ENCODE peak calls at places on chromosomes 13 and 19, in ten cellular contexts. One of them, this sample, is unnamed.

GRCh38 chr19:27889156-27889555 is 1323.8 kb downstream of the UQCRFS1 start:
- DNase-seq in thoracic aorta: no peak
- DNase-seq in stomach: no peak
- DNase-seq in HFFc6: no peak
- DNase-seq in uterus: no peak
- DNase-seq in IMR-90: no peak
- DNase-seq in lower leg skin: no peak
- DNase-seq in HL-60: no peak
- DNase-seq in dorsolateral prefrontal cortex: no peak
- DNase-seq in psoas muscle: no peak
- DNase-seq in this sample: no peak

GRCh38 chr13:39415403-39415802 is 187.6 kb downstream of the LHFPL6 start:
- DNase-seq in dorsolateral prefrontal cortex: peak; percentile 60
- DNase-seq in IMR-90: peak; percentile 43
- DNase-seq in psoas muscle: peak; percentile 41
- DNase-seq in thoracic aorta: no peak
- DNase-seq in HFFc6: peak; percentile 55
- DNase-seq in stomach: no peak
- DNase-seq in HL-60: peak; percentile 30
- DNase-seq in uterus: peak; percentile 39
- DNase-seq in lower leg skin: no peak
- DNase-seq in this sample: no peak

GRCh38 chr13:109743706-109744453 is 42.5 kb downstream of the IRS2 start:
- DNase-seq in lower leg skin: no peak
- DNase-seq in psoas muscle: no peak
- DNase-seq in uterus: peak; percentile 24
- DNase-seq in dorsolateral prefrontal cortex: no peak
- DNase-seq in thoracic aorta: no peak
- DNase-seq in HFFc6: peak; percentile 49
- DNase-seq in IMR-90: peak; percentile 78
- DNase-seq in stomach: no peak
- DNase-seq in HL-60: no peak
- DNase-seq in this sample: no peak

GRCh38 chr13:26228080-26228479 is 6.0 kb upstream of the RNF6 start:
- DNase-seq in IMR-90: no peak
- DNase-seq in uterus: no peak
- DNase-seq in dorsolateral prefrontal cortex: no peak
- DNase-seq in psoas muscle: no peak
- DNase-seq in HL-60: no peak
- DNase-seq in thoracic aorta: no peak
- DNase-seq in lower leg skin: no peak
- DNase-seq in HFFc6: no peak
- DNase-seq in stomach: no peak
- DNase-seq in this sample: no peak

GRCh38 chr19:6078068-6078467 is 32.2 kb downstream of the RFX2 start:
- DNase-seq in uterus: no peak
- DNase-seq in HFFc6: no peak
- DNase-seq in psoas muscle: no peak
- DNase-seq in dorsolateral prefrontal cortex: no peak
- DNase-seq in stomach: no peak
- DNase-seq in IMR-90: no peak
- DNase-seq in HL-60: no peak
- DNase-seq in thoracic aorta: no peak
- DNase-seq in lower leg skin: no peak
- DNase-seq in this sample: no peak

GRCh38 chr13:27765650-27766049 is 26.6 kb upstream of the GSX1 start:
- DNase-seq in HL-60: no peak
- DNase-seq in HFFc6: no peak
- DNase-seq in dorsolateral prefrontal cortex: no peak
- DNase-seq in uterus: no peak
- DNase-seq in psoas muscle: no peak
- DNase-seq in thoracic aorta: no peak
- DNase-seq in lower leg skin: no peak
- DNase-seq in stomach: no peak
- DNase-seq in IMR-90: no peak
- DNase-seq in this sample: no peak

GRCh38 chr13:32261567-32261966 is 53.6 kb downstream of the ZAR1L start:
- DNase-seq in HL-60: no peak
- DNase-seq in IMR-90: peak; percentile 92
- DNase-seq in stomach: peak; percentile 41
- DNase-seq in uterus: peak; percentile 88
- DNase-seq in lower leg skin: peak; percentile 52
- DNase-seq in HFFc6: peak; percentile 80
- DNase-seq in psoas muscle: peak; percentile 58
- DNase-seq in thoracic aorta: peak; percentile 62
- DNase-seq in dorsolateral prefrontal cortex: peak; percentile 46
- DNase-seq in this sample: no peak

GRCh38 chr19:13056052-13056660 is 46.5 kb downstream of the LYL1 start:
- DNase-seq in stomach: peak; percentile 52
- DNase-seq in HL-60: no peak
- DNase-seq in dorsolateral prefrontal cortex: no peak
- DNase-seq in lower leg skin: peak; percentile 79
- DNase-seq in HFFc6: peak; percentile 67
- DNase-seq in thoracic aorta: no peak
- DNase-seq in psoas muscle: no peak
- DNase-seq in IMR-90: peak; percentile 71
- DNase-seq in uterus: peak; percentile 79
- DNase-seq in this sample: no peak

GRCh38 chr13:69618393-69618792 is 489.2 kb upstream of the ATXN8OS start:
- DNase-seq in HFFc6: no peak
- DNase-seq in psoas muscle: no peak
- DNase-seq in uterus: no peak
- DNase-seq in dorsolateral prefrontal cortex: no peak
- DNase-seq in thoracic aorta: no peak
- DNase-seq in IMR-90: no peak
- DNase-seq in stomach: no peak
- DNase-seq in lower leg skin: no peak
- DNase-seq in HL-60: no peak
- DNase-seq in this sample: no peak

GRCh38 chr13:85666356-85666755 is 132.9 kb downstream of the SLITRK6 start:
- DNase-seq in dorsolateral prefrontal cortex: no peak
- DNase-seq in thoracic aorta: no peak
- DNase-seq in psoas muscle: no peak
- DNase-seq in HFFc6: no peak
- DNase-seq in lower leg skin: no peak
- DNase-seq in HL-60: no peak
- DNase-seq in stomach: no peak
- DNase-seq in IMR-90: no peak
- DNase-seq in uterus: no peak
- DNase-seq in this sample: no peak

DNA sequence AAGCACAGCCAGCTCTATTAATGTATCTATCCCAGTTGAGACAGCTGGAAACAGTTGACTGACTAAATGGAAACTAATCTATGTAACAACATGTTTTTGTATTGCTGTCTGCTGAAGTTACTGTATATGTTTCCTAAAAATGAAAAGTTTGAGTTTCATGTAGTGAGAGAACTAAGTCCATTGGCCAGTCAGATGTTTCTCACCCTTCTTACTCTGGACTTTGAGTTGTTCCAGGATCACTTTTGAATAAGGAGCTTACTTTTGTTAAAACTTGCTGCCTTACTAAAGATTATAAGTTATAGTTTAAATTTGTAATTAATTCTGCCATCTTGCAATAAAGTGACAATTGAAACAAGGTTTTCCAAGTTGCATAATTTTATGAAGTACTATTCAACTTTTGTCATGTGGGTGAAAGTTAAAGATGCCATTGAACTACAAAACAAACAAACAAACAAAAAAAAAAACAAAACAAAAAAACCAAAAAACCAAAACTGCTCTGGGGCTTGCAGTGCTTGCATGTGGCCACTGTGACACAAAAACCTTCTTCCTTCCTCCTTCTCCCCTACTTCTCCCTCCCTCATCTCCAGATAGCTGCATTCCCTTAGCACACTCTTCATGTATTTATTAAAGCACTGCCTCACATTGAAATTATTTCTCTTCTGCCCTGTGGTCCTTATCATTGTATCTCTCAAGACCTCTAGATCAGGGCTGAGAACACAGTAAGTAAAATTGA is 15.3 kb downstream of the WDFY2 start:
- DNase-seq in uterus: no peak
- DNase-seq in lower leg skin: no peak
- DNase-seq in HL-60: peak; percentile 45
- DNase-seq in psoas muscle: no peak
- DNase-seq in HFFc6: no peak
- DNase-seq in IMR-90: no peak
- DNase-seq in thoracic aorta: no peak
- DNase-seq in dorsolateral prefrontal cortex: no peak
- DNase-seq in stomach: no peak
- DNase-seq in this sample: no peak
- TF ChIP-seq CTCF in uterus: no peak
- TF ChIP-seq CTCF in lower leg skin: no peak
- TF ChIP-seq CTCF in HL-60: no peak
- TF ChIP-seq CTCF in psoas muscle: no peak
- TF ChIP-seq CTCF in HFFc6: peak; percentile 36
- TF ChIP-seq CTCF in IMR-90: no peak
- TF ChIP-seq CTCF in thoracic aorta: no peak
- TF ChIP-seq CTCF in dorsolateral prefrontal cortex: no peak
- TF ChIP-seq CTCF in stomach: no peak
- TF ChIP-seq CTCF in this sample: no peak

DNA sequence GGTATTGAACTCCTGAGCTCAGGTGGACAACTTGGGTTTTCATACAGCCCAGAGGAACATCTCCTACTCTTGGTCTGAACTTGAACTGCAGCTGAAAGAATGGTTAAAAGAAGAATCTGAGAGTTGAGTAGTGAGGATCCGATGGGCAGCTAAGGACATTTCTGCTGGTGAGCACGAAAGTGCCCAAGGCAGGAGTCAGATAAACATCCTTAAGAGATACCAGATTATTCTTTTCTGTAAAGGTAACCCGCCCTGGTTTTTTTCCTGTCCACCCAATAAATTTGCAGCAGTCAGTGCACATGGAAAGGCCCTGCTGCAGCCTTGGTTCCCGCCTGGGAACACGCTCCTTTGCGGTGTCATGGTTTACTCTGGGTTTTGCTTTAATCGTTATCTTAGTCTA is 78.4 kb upstream of the ARHGEF7 start:
- DNase-seq in stomach: no peak
- DNase-seq in dorsolateral prefrontal cortex: no peak
- DNase-seq in IMR-90: no peak
- DNase-seq in psoas muscle: no peak
- DNase-seq in HL-60: no peak
- DNase-seq in thoracic aorta: no peak
- DNase-seq in lower leg skin: no peak
- DNase-seq in HFFc6: no peak
- DNase-seq in uterus: no peak
- DNase-seq in this sample: no peak
- TF ChIP-seq CTCF in stomach: no peak
- TF ChIP-seq CTCF in dorsolateral prefrontal cortex: no peak
- TF ChIP-seq CTCF in IMR-90: no peak
- TF ChIP-seq CTCF in psoas muscle: no peak
- TF ChIP-seq CTCF in HL-60: no peak
- TF ChIP-seq CTCF in thoracic aorta: no peak
- TF ChIP-seq CTCF in lower leg skin: no peak
- TF ChIP-seq CTCF in HFFc6: no peak
- TF ChIP-seq CTCF in uterus: no peak
- TF ChIP-seq CTCF in this sample: no peak

GRCh38 chr19:35741216-35741541 is 1.1 kb downstream of the IGFLR1 start:
- DNase-seq in thoracic aorta: no peak
- DNase-seq in HFFc6: no peak
- DNase-seq in dorsolateral prefrontal cortex: no peak
- DNase-seq in stomach: no peak
- DNase-seq in IMR-90: no peak
- DNase-seq in uterus: no peak
- DNase-seq in psoas muscle: no peak
- DNase-seq in lower leg skin: no peak
- DNase-seq in HL-60: no peak
- DNase-seq in this sample: no peak

GRCh38 chr19:35739275-35740107 is 2.8 kb downstream of the IGFLR1 start:
- DNase-seq in lower leg skin: no peak
- DNase-seq in thoracic aorta: no peak
- DNase-seq in dorsolateral prefrontal cortex: no peak
- DNase-seq in HFFc6: no peak
- DNase-seq in stomach: no peak
- DNase-seq in psoas muscle: no peak
- DNase-seq in uterus: no peak
- DNase-seq in IMR-90: no peak
- DNase-seq in HL-60: no peak
- DNase-seq in this sample: no peak

GRCh38 chr19:35740108-35740422 is 2.2 kb downstream of the IGFLR1 start:
- DNase-seq in thoracic aorta: no peak
- DNase-seq in uterus: no peak
- DNase-seq in lower leg skin: no peak
- DNase-seq in IMR-90: no peak
- DNase-seq in psoas muscle: no peak
- DNase-seq in dorsolateral prefrontal cortex: no peak
- DNase-seq in stomach: no peak
- DNase-seq in HFFc6: no peak
- DNase-seq in HL-60: no peak
- DNase-seq in this sample: no peak

GRCh38 chr19:35742121-35742724 is at the start of gene IGFLR1:
- DNase-seq in HFFc6: no peak
- DNase-seq in IMR-90: no peak
- DNase-seq in uterus: no peak
- DNase-seq in stomach: peak; percentile 44
- DNase-seq in thoracic aorta: no peak
- DNase-seq in lower leg skin: peak; percentile 47
- DNase-seq in HL-60: peak; percentile 88
- DNase-seq in psoas muscle: no peak
- DNase-seq in dorsolateral prefrontal cortex: no peak
- DNase-seq in this sample: peak; percentile 75

DNA sequence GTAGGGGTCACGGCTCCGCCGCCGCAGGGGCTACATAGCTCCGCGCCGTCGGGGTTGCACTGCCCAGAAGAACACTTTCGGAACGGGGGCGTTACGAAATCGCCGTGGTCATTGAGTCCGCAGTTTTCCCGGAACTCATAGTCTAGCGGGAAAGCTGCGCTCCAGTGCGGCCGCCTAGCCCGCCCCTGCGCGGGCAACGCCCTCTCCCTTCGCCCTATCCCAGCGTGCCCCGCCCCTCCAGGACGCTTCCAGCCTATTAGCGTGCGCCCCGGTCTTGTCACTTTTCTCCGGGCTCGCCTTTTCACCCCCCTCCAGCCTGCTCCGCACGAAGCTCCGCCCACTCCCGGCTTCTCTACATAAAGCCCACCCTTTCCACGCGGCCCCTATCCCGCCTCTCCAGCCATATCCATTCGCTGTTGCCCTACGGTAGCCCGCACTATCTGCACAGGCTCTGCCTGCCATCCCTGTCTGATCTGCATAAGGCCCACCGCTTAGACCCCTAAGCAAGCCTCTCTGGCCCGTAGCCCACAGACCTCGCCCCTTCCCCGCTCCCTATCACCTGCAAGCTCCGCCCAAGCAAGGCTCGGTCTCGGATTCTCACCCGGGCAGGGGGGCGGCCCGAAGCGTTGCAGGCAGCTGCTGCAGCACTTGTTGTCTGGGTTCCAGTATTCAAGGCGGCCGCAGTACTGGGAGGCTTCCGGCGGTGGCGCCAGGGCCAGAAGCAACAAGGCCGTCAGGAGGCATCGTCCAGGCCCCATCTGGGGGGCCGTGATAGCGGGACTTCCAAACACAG is 1.6 kb downstream of the IGFLR1 start:
- DNase-seq in psoas muscle: peak; percentile 99
- DNase-seq in dorsolateral prefrontal cortex: peak; percentile 99
- DNase-seq in HFFc6: peak; percentile 94
- DNase-seq in IMR-90: peak; percentile 93
- DNase-seq in lower leg skin: peak; percentile 97
- DNase-seq in stomach: peak; percentile 98
- DNase-seq in thoracic aorta: peak; percentile 96
- DNase-seq in uterus: peak; percentile 98
- DNase-seq in HL-60: peak; percentile 98
- DNase-seq in this sample: peak; percentile 94
- TF ChIP-seq CTCF in psoas muscle: no peak
- TF ChIP-seq CTCF in dorsolateral prefrontal cortex: peak; percentile 22
- TF ChIP-seq CTCF in HFFc6: peak; percentile 42
- TF ChIP-seq CTCF in IMR-90: peak; percentile 24
- TF ChIP-seq CTCF in lower leg skin: no peak
- TF ChIP-seq CTCF in stomach: no peak
- TF ChIP-seq CTCF in thoracic aorta: peak; percentile 21
- TF ChIP-seq CTCF in uterus: no peak
- TF ChIP-seq CTCF in HL-60: peak; percentile 4
- TF ChIP-seq CTCF in this sample: peak; percentile 40

GRCh38 chr13:104571161-104571889 is 1505.1 kb upstream of the SLC10A2 start:
- DNase-seq in uterus: peak; percentile 39
- DNase-seq in HFFc6: peak; percentile 54
- DNase-seq in IMR-90: peak; percentile 82
- DNase-seq in psoas muscle: peak; percentile 28
- DNase-seq in thoracic aorta: peak; percentile 57
- DNase-seq in lower leg skin: peak; percentile 86
- DNase-seq in dorsolateral prefrontal cortex: peak; percentile 81
- DNase-seq in stomach: peak; percentile 55
- DNase-seq in HL-60: peak; percentile 70
- DNase-seq in this sample: no peak
- TF ChIP-seq CTCF in uterus: peak; percentile 62
- TF ChIP-seq CTCF in HFFc6: peak; percentile 76
- TF ChIP-seq CTCF in IMR-90: peak; percentile 73
- TF ChIP-seq CTCF in psoas muscle: peak; percentile 65
- TF ChIP-seq CTCF in thoracic aorta: peak; percentile 68
- TF ChIP-seq CTCF in lower leg skin: no peak
- TF ChIP-seq CTCF in dorsolateral prefrontal cortex: peak; percentile 78
- TF ChIP-seq CTCF in stomach: no peak
- TF ChIP-seq CTCF in HL-60: peak; percentile 68
- TF ChIP-seq CTCF in this sample: peak; percentile 26

This sample was measured in GM06990.